ENCODE peak calls at places on chromosomes 1 and 21, in ten cellular contexts. G is endothelial cell, F is dorsolateral prefrontal cortex, T is retina, J is RPMI8226, A is GM12865, I is A549, V is NCI-H1092, X is T1000, B is activated T-cell treated with anti-CD3 and anti-CD28 coated beads for 24 hours. R is an unnamed sample.

GRCh38 chr1:184618851-184619250 is 135.8 kb downstream of the EDEM3 start:
- DNase-seq in G (no peak), F (no peak), T (no peak), J (no peak), A (no peak), I (no peak), V (no peak), X (no peak), B (no peak), R (no peak)

GRCh38 chr1:198918920-198919319 is 280.1 kb downstream of the PTPRC start:
- DNase-seq in G (no peak), F (no peak), T (no peak), J (no peak), A (no peak), I (no peak), V (no peak), X (no peak), B (no peak), R (no peak)

GRCh38 chr1:220011620-220012019 is 34.7 kb downstream of the EPRS1 start:
- DNase-seq in G (no peak), F (no peak), T (no peak), J (no peak), A (no peak), I (no peak), V (no peak), X (no peak), B (no peak), R (no peak)

GRCh38 chr21:35291963-35292627 is 243.0 kb upstream of the RUNX1 start:
- DNase-seq in G (no peak), F (no peak), T (no peak), J (no peak), A (no peak), I (no peak), V (no peak), X (no peak), B (no peak), R (no peak)

GRCh38 chr1:232166942-232167341 is 463.0 kb downstream of the SIPA1L2 start:
- DNase-seq in G (no peak), F (no peak), T (no peak), J (peak; percentile 77), A (no peak), I (no peak), V (no peak), X (no peak), B (no peak), R (no peak)

GRCh38 chr1:62954758-62955157 is 170.8 kb downstream of the ATG4C start:
- DNase-seq in G (no peak), F (no peak), T (no peak), J (no peak), A (no peak), I (no peak), V (no peak), X (no peak), B (no peak), R (no peak)

GRCh38 chr1:182720465-182720864 is 36.1 kb upstream of the RGS8 start:
- DNase-seq in G (peak; percentile 5), F (no peak), T (no peak), J (no peak), A (no peak), I (no peak), V (no peak), X (no peak), B (no peak), R (no peak)

GRCh38 chr1:214002060-214002459 is 14.3 kb downstream of the PROX1 start:
- DNase-seq in G (no peak), F (no peak), T (no peak), J (no peak), A (no peak), I (no peak), V (peak; percentile 79), X (no peak), B (no peak), R (no peak)

GRCh38 chr1:175512637-175513412 is 230.6 kb downstream of the TNR start:
- DNase-seq in G (no peak), F (no peak), T (no peak), J (no peak), A (no peak), I (no peak), V (no peak), X (no peak), B (no peak), R (no peak)

GRCh38 chr1:226864311-226864710 is 6.1 kb upstream of the PSEN2 start:
- DNase-seq in G (no peak), F (no peak), T (no peak), J (no peak), A (no peak), I (no peak), V (no peak), X (no peak), B (no peak), R (no peak)

GRCh38 chr1:38038836-38039235 is 7.8 kb downstream of the POU3F1 start:
- DNase-seq in G (no peak), F (no peak), T (no peak), J (no peak), A (no peak), I (no peak), V (no peak), X (peak; percentile 14), B (no peak), R (no peak)

GRCh38 chr1:39395357-39395831 is 96.0 kb upstream of the BMP8A start:
- DNase-seq in G (no peak), F (no peak), T (no peak), J (peak; percentile 49), A (no peak), I (peak; percentile 64), V (no peak), X (peak; percentile 26), B (no peak), R (no peak)

GRCh38 chr1:93565496-93566221 is 116.0 kb downstream of the BCAR3 start:
- DNase-seq in G (no peak), F (no peak), T (no peak), J (no peak), A (no peak), I (no peak), V (no peak), X (no peak), B (no peak), R (no peak)

GRCh38 chr1:178465011-178465410 is 31.8 kb downstream of the CLEC20A start:
- DNase-seq in G (no peak), F (no peak), T (no peak), J (no peak), A (no peak), I (no peak), V (no peak), X (no peak), B (no peak), R (no peak)

GRCh38 chr1:202976633-202977032 is 9.6 kb upstream of the CYB5R1 start:
- DNase-seq in G (no peak), F (no peak), T (no peak), J (no peak), A (no peak), I (no peak), V (no peak), X (no peak), B (no peak), R (no peak)

R was measured in activated effector memory CD4-positive, alpha-beta T cell treated with Interleukin-2 at 50 U/mL for 16 hours.